ENCODE peak calls at places on chromosomes 1 and 21, in six cellular contexts. G is GM12878, O is OCI-LY7, P is tibial nerve, B is PC-3, H is ovary. W is an unnamed sample.

GRCh38 chr21:22885079-22885478 is 1886.9 kb downstream of the NCAM2 start:
- DNase-seq in G (no peak), O (no peak), P (no peak), B (peak), H (no peak), W (no peak)

GRCh38 chr1:151061012-151061401 is 810 bp downstream of the MLLT11 start:
- DNase-seq in G (no peak), O (no peak), P (no peak), B (peak), H (no peak), W (no peak)

GRCh38 chr1:6638226-6638625 is 13.6 kb downstream of the THAP3 start:
- DNase-seq in G (no peak), O (no peak), P (peak), B (no peak), H (peak), W (no peak)

GRCh38 chr1:192580351-192580962 is 4.9 kb downstream of the RGS1 start:
- DNase-seq in G (peak), O (peak), P (peak), B (peak), H (no peak), W (no peak)

GRCh38 chr1:226820935-226821718 is 49.3 kb upstream of the PSEN2 start:
- DNase-seq in G (no peak), O (no peak), P (peak), B (peak), H (peak), W (no peak)

GRCh38 chr21:37871121-37871862 is 45.0 kb downstream of the KCNJ6 start:
- DNase-seq in G (no peak), O (no peak), P (no peak), B (peak), H (no peak), W (no peak)

GRCh38 chr1:30446508-30446907 is 276.9 kb downstream of the MATN1 start:
- DNase-seq in G (no peak), O (no peak), P (no peak), B (no peak), H (no peak), W (no peak)

GRCh38 chr21:25790122-25790951 is 55.6 kb downstream of the GABPA start:
- DNase-seq in G (no peak), O (peak), P (peak), B (peak), H (no peak), W (no peak)

GRCh38 chr1:24992124-24992760 is 62.2 kb upstream of the RUNX3 start:
- DNase-seq in G (no peak), O (no peak), P (no peak), B (no peak), H (no peak), W (no peak)

GRCh38 chr1:52294580-52294979 is 71.4 kb downstream of the CC2D1B start:
- DNase-seq in G (no peak), O (no peak), P (no peak), B (no peak), H (no peak), W (no peak)

GRCh38 chr1:170285027-170285426 is 139.3 kb downstream of the NTMT2 start:
- DNase-seq in G (no peak), O (no peak), P (no peak), B (no peak), H (no peak), W (no peak)

GRCh38 chr1:57058652-57059501 is 93.1 kb upstream of the C8B start:
- DNase-seq in G (no peak), O (no peak), P (no peak), B (no peak), H (no peak), W (no peak)

GRCh38 chr1:40312238-40313205 is 4.6 kb downstream of the COL9A2 start:
- DNase-seq in G (peak), O (peak), P (no peak), B (no peak), H (peak), W (no peak)

GRCh38 chr1:17227358-17227915 is 21.5 kb upstream of the PADI3 start:
- DNase-seq in G (no peak), O (no peak), P (no peak), B (no peak), H (no peak), W (no peak)
- H3K27ac ChIP-seq in G (no peak), O (no peak), P (no peak), B (no peak), H (no peak), W (no peak)

GRCh38 chr1:66276229-66276628 is 257.7 kb upstream of the SGIP1 start:
- DNase-seq in G (peak), O (no peak), P (no peak), B (no peak), H (no peak), W (no peak)
- H3K27ac ChIP-seq in G (peak), O (no peak), P (peak), B (no peak), H (no peak), W (no peak)

GRCh38 chr1:229128209-229128608 is 142.7 kb upstream of the RAB4A start:
- DNase-seq in G (no peak), O (no peak), P (no peak), B (no peak), H (no peak), W (no peak)

GRCh38 chr1:229130028-229130668 is 140.8 kb upstream of the RAB4A start:
- DNase-seq in G (no peak), O (peak), P (peak), B (no peak), H (no peak), W (no peak)

GRCh38 chr1:229131243-229132105 is 139.4 kb upstream of the RAB4A start:
- DNase-seq in G (no peak), O (no peak), P (no peak), B (no peak), H (no peak), W (no peak)

GRCh38 chr1:229127301-229127700 is 143.6 kb upstream of the RAB4A start:
- DNase-seq in G (no peak), O (no peak), P (no peak), B (no peak), H (no peak), W (no peak)

GRCh38 chr1:229129306-229130027 is 141.4 kb upstream of the RAB4A start:
- DNase-seq in G (no peak), O (peak), P (no peak), B (no peak), H (no peak), W (no peak)
- H3K27ac ChIP-seq in G (no peak), O (no peak), P (no peak), B (no peak), H (no peak), W (no peak)

GRCh38 chr1:41607810-41608209 is 123.3 kb upstream of the EDN2 start:
- DNase-seq in G (no peak), O (no peak), P (no peak), B (no peak), H (no peak), W (no peak)

GRCh38 chr1:41609166-41609883 is 124.8 kb upstream of the EDN2 start:
- DNase-seq in G (no peak), O (no peak), P (no peak), B (no peak), H (no peak), W (no peak)

GRCh38 chr1:41610361-41610760 is 125.9 kb upstream of the EDN2 start:
- DNase-seq in G (no peak), O (no peak), P (no peak), B (no peak), H (no peak), W (no peak)

GRCh38 chr1:41611068-41611931 is 126.8 kb upstream of the EDN2 start:
- DNase-seq in G (no peak), O (no peak), P (no peak), B (no peak), H (no peak), W (no peak)

GRCh38 chr1:41608242-41608641 is 123.8 kb upstream of the EDN2 start:
- DNase-seq in G (no peak), O (no peak), P (no peak), B (no peak), H (no peak), W (no peak)
- H3K27ac ChIP-seq in G (no peak), O (no peak), P (no peak), B (no peak), H (no peak), W (no peak)

GRCh38 chr1:206691604-206692003 is 6.9 kb downstream of the MAPKAPK2 start:
- DNase-seq in G (no peak), O (no peak), P (no peak), B (no peak), H (no peak), W (no peak)
- H3K27ac ChIP-seq in G (no peak), O (no peak), P (no peak), B (no peak), H (no peak), W (no peak)

DNA sequence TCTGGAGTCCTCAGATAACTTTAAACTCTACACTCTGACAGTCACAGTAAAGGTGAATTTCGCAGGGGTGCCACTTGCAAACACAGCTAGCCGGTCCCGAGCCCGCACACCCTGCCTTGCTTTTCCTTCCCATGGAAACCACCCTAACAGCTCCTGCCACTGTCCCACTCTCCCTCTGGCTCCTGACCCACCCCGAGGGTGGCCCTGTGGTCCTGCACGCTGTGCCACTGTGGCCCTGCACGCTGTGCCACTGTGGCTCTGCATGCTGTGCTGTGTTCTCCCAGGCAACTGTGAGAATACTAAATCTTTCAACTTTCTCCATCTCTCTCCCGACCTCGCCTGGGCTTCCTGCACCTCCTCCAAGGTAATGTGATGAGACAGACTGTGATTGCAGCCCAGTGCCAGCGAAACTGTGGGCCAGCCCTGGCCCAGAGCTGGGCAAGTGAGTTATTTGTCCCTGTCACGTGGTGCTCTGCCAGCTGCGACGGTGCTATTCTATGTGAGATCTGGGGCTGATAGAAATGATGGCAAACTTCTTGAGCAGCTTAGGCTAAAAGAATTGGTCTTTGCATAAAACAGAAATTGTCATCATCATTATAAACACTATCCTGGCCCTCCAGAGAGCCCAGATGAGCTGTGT is 63.4 kb upstream of the TARBP1 start:
- DNase-seq in G (no peak), O (no peak), P (no peak), B (no peak), H (peak), W (no peak)
- H3K27ac ChIP-seq in G (no peak), O (no peak), P (no peak), B (no peak), H (peak), W (no peak)